ENCODE peak calls at places on chromosomes 7 and 10, in five cellular contexts. D is WTC11, R is Calu3, Q is brain microvascular endothelial cell, B is fibroblast of lung. W is an unnamed sample.

GRCh38 chr10:126101744-126102143 is 205.4 kb downstream of the FANK1 start:
- DNase-seq in D (no peak), Q (no peak), R (no peak), B (no peak), W (no peak)

GRCh38 chr10:11402392-11402791 is 209.1 kb downstream of the USP6NL start:
- DNase-seq in D (no peak), Q (no peak), B (no peak), R (no peak), W (no peak)

GRCh38 chr10:117720931-117721826 is 178.6 kb downstream of the EMX2 start:
- DNase-seq in D (peak), R (no peak), Q (no peak), B (no peak), W (no peak)

GRCh38 chr10:93165367-93165766 is 91.7 kb downstream of the CYP26A1 start:
- DNase-seq in Q (no peak), B (peak), D (no peak), R (no peak), W (no peak)

GRCh38 chr10:79181680-79182079 is 112.9 kb downstream of the ZMIZ1 start:
- DNase-seq in D (no peak), B (no peak), R (no peak), Q (no peak), W (no peak)

GRCh38 chr10:11823989-11824346 is 812 bp downstream of the PROSER2 start:
- DNase-seq in B (peak), Q (no peak), D (no peak), R (no peak), W (no peak)

GRCh38 chr10:49076741-49077521 is 38.4 kb downstream of the VSTM4 start:
- DNase-seq in B (peak), D (no peak), Q (no peak), R (no peak), W (no peak)

GRCh38 chr10:36666451-36666850 is 458.9 kb upstream of the ANKRD30A start:
- DNase-seq in D (no peak), B (no peak), Q (no peak), R (no peak), W (no peak)

GRCh38 chr10:73859441-73860049 is 14.8 kb downstream of the CAMK2G start:
- DNase-seq in Q (peak), B (no peak), R (no peak), D (no peak), W (no peak)

GRCh38 chr10:5776881-5777197 is 36.4 kb downstream of the GDI2 start:
- DNase-seq in Q (no peak), D (no peak), B (peak), R (no peak), W (peak)

GRCh38 chr7:50644586-50644985 is 79.4 kb upstream of the DDC start:
- DNase-seq in R (no peak), D (no peak), Q (no peak), B (no peak), W (no peak)

GRCh38 chr10:18020523-18020922 is 68.8 kb downstream of the SLC39A12 start:
- DNase-seq in B (no peak), Q (no peak), R (no peak), D (no peak), W (no peak)

GRCh38 chr7:155543011-155543881 is 3.1 kb downstream of the CNPY1 start:
- DNase-seq in D (no peak), Q (no peak), R (no peak), B (peak), W (no peak)

GRCh38 chr7:78953726-78954363 is 499.6 kb downstream of the MAGI2 start:
- DNase-seq in B (peak), Q (no peak), D (no peak), R (no peak), W (no peak)

GRCh38 chr10:58104419-58104818 is 163.3 kb downstream of the IPMK start:
- DNase-seq in D (no peak), Q (no peak), R (no peak), B (peak), W (no peak)

GRCh38 chr7:44059219-44060090 is 5.9 kb downstream of the PGAM2 start:
- DNase-seq in B (no peak), D (no peak), R (no peak), Q (no peak), W (no peak)

GRCh38 chr7:129517931-129518330 is 15.6 kb downstream of the SMKR1 start:
- DNase-seq in Q (no peak), B (no peak), D (no peak), R (no peak), W (peak)

GRCh38 chr7:7183061-7183832 is 903 bp downstream of the C1GALT1 start:
- DNase-seq in Q (peak), R (peak), B (peak), D (peak), W (peak)

GRCh38 chr10:62384447-62385081 is 10.4 kb downstream of the ZNF365 start:
- DNase-seq in R (no peak), D (no peak), Q (no peak), B (peak), W (no peak)

GRCh38 chr7:922334-923107 is 32.0 kb downstream of the ADAP1 start:
- DNase-seq in R (no peak), Q (no peak), B (no peak), D (peak), W (no peak)

GRCh38 chr7:117269417-117269816 is 53.4 kb downstream of the WNT2 start:
- DNase-seq in Q (peak), D (no peak), B (peak), R (no peak), W (peak)

GRCh38 chr7:123864438-123864837 is 19.5 kb downstream of the HYAL4 start:
- DNase-seq in D (no peak), R (no peak), Q (no peak), B (no peak), W (no peak)

GRCh38 chr10:85921789-85922188 is 444.8 kb downstream of the GRID1 start:
- DNase-seq in Q (no peak), D (no peak), R (no peak), B (no peak), W (no peak)

GRCh38 chr10:43395571-43396060 is 13.4 kb downstream of the HNRNPF start:
- DNase-seq in Q (peak), R (peak), D (no peak), B (peak), W (no peak)

GRCh38 chr10:16751244-16751643 is 66.0 kb downstream of the RSU1 start:
- DNase-seq in Q (no peak), R (no peak), B (no peak), D (no peak), W (no peak)

GRCh38 chr10:60389413-60390009 is at the start of gene ANK3:
- DNase-seq in R (no peak), B (no peak), D (no peak), Q (no peak), W (no peak)

GRCh38 chr10:89389254-89389653 is 3.2 kb upstream of the IFIT1 start:
- DNase-seq in B (peak), D (no peak), Q (no peak), R (no peak), W (peak)

GRCh38 chr10:1043532-1043995 is 5.4 kb downstream of the IDI1 start:
- DNase-seq in R (no peak), B (no peak), Q (no peak), D (no peak), W (no peak)

GRCh38 chr10:17682236-17682946 is 38.4 kb downstream of the STAM start:
- DNase-seq in Q (no peak), B (no peak), D (no peak), R (no peak), W (no peak)

GRCh38 chr10:17831896-17832295 is 22.7 kb downstream of the MRC1 start:
- DNase-seq in Q (no peak), B (no peak), R (no peak), D (no peak), W (no peak)

GRCh38 chr10:63521389-63522128 is at the start of gene REEP3:
- DNase-seq in R (peak), D (peak), B (peak), Q (peak), W (peak)

GRCh38 chr7:117124585-117125220 is 171.4 kb downstream of the ST7 start:
- DNase-seq in B (peak), R (peak), Q (peak), D (no peak), W (peak)

GRCh38 chr10:90885176-90885575 is 13.4 kb downstream of the RPP30 start:
- DNase-seq in R (no peak), D (no peak), Q (peak), B (peak), W (peak)

GRCh38 chr7:135536160-135536559 is 21.6 kb upstream of the NUP205 start:
- DNase-seq in D (no peak), R (no peak), Q (peak), B (peak), W (peak)

GRCh38 chr10:61837748-61838055 is 63.8 kb upstream of the ARID5B start:
- DNase-seq in Q (no peak), R (no peak), B (peak), D (no peak), W (no peak)

GRCh38 chr7:43211693-43212092 is 99.2 kb downstream of the HECW1 start:
- DNase-seq in D (no peak), R (no peak), B (peak), Q (no peak), W (no peak)

GRCh38 chr7:143341842-143342241 is 20.7 kb downstream of the FAM131B start:
- DNase-seq in B (no peak), Q (no peak), D (no peak), R (no peak), W (no peak)

GRCh38 chr7:143347950-143348349 is 14.6 kb downstream of the FAM131B start:
- DNase-seq in R (no peak), B (no peak), Q (no peak), D (no peak), W (no peak)

GRCh38 chr7:143346018-143346417 is 16.5 kb downstream of the FAM131B start:
- DNase-seq in B (no peak), D (peak), R (no peak), Q (no peak), W (no peak)

GRCh38 chr7:143343596-143343995 is 18.9 kb downstream of the FAM131B start:
- DNase-seq in B (no peak), Q (no peak), R (no peak), D (no peak), W (no peak)

DNA sequence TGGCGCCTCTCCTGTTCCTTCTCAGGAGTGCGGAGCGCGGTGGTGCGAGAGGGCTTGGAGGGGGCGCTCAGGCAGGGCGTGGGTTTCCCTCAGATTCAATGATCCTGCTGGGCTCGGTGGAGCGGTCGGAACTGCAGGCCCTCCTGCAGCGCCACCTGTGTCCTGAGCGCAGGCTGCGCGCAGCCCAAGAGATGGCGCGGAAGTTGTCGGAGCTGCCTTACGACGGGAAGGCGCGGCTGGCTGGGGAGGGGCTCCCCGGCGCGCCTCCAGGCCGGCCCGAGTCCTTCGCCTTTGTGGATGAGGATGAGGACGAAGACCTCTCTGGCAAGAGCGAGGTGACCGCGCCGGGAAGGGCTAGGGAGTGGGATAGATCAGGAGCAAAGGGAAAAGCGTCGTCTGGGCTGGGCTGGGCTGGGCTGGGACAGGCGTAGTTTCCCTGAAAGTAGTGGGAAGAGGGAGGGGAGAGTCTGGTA is 17.0 kb downstream of the FAM131B start:
- DNase-seq in D (peak), R (peak), B (peak), Q (peak), W (no peak)
- TF ChIP-seq CTCF in D (no peak), R (peak), B (peak), Q (peak), W (peak)

DNA sequence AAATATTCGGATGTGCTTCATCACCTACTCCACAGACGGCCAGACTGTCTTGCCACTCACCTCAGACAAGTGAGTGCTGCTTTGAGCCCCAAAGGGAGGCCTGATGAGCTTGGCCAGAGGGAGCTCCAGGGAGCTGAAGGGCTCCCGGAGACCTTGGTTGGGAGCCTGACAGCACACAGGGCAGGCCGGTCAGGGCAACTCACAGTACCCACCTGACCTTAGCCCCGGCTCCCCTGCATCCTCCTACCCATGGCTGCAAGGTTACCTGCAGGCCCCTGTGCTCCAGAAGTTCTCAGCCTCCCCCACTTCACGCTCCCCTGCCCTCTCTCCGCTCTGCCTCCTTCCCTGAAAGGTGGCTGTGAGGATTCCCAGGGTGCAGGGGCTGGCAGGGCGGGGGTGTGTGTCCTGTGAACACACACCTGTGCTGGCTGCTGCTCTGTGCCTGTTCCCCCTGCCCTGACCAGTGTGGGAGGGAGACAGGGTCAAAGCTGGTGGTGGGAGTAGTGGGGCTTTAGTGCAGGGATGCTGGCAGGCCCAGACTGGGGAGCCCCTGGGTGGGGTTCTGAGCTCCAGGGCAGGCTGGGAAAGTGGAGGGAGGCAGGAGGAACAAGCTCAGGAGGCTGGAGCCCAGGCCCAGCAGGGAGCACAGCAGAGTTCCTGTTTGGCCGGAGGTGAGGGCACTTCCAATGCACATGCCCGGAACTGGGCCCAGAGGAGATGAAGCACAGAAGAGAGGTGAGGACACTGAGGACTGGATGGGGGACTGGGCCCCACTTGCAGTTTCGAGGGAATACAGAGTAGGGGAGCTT is 7.2 kb downstream of the ANTXRL start:
- DNase-seq in B (no peak), Q (no peak), R (peak), D (no peak), W (no peak)
- TF ChIP-seq CTCF in B (no peak), Q (no peak), R (peak), D (no peak), W (no peak)

DNA sequence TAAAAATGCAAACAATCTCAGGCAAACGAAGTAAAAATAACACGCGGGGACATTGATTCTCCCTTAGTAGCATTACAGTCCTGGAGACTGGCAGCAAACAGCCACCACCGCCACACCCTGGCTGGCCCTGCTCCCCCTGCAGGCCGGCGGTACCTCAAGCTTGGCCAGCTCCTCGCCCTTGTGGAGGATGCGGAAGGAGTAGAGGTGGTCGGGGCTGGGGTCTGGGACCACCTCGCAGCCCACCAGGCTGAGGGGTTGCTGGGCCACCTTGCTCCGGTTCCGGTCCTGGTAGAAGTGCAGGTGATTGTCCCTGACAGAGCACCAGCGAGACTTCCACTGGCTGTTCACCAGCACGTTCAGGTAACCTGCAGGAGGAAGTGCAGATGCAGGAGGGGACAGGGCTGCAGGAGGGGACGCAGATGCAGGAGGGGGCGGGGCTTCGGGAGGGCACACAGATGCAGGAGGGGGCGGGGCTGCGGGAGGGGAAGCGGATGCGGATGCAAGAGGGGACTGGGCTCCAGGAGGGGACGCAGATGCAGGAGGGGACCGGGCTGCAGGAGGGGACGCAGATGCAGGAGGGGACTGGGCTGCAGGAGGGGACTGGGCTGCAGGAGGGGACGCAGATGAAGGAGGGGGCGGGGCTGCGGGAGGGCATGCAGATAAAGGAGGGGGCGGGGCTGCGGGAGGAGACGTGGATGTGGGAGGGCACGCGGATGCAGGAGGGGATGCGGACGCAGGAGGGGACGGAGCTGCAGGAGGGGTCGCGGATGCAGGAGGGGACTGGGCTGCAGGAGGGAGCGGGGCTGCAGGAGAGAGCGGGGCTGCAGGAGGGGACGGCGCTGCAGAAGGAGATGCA is 65.7 kb downstream of the VWA2 start:
- DNase-seq in Q (no peak), D (peak), B (no peak), R (peak), W (no peak)
- TF ChIP-seq CTCF in Q (peak), D (no peak), B (peak), R (no peak), W (peak)

GRCh38 chr10:127278001-127278400 is 81.6 kb upstream of the INSYN2A start:
- DNase-seq in Q (peak), R (no peak), B (peak), D (no peak), W (peak)
- TF ChIP-seq CTCF in Q (no peak), R (no peak), B (no peak), D (no peak), W (peak)

GRCh38 chr10:37721100-37721499 is 136.3 kb downstream of the ZNF248 start:
- DNase-seq in B (no peak), Q (no peak), R (no peak), D (no peak), W (no peak)
- TF ChIP-seq CTCF in B (no peak), Q (no peak), R (no peak), D (no peak), W (no peak)

GRCh38 chr7:121371367-121371766 is 24.7 kb downstream of the FAM3C start:
- DNase-seq in R (no peak), B (no peak), D (no peak), Q (no peak), W (no peak)

GRCh38 chr7:121369462-121369861 is 26.6 kb downstream of the FAM3C start:
- DNase-seq in Q (peak), D (no peak), B (peak), R (peak), W (peak)

GRCh38 chr7:121372376-121373024 is 23.6 kb downstream of the FAM3C start:
- DNase-seq in B (peak), R (no peak), D (no peak), Q (no peak), W (no peak)

GRCh38 chr7:121376982-121377381 is 19.1 kb downstream of the FAM3C start:
- DNase-seq in D (no peak), B (no peak), Q (no peak), R (no peak), W (no peak)

DNA sequence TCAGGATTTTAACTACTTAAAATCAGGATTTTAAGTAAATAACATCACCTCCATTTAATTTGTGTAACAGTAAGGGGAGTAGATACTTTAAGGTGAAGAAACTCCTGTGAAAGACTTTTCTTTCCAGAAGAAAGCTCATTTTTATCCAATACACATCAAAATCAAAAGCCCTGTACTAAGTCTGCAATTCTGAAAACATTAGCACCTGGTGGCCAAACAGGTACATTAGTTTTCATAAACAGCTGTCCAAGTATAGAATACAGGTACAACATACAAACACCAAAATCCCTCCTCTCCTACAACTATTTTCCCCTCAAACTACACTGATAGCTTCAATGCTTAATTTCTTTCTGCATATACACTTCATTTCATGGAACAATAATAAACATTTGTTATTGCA is 22.9 kb downstream of the FAM3C start:
- DNase-seq in B (no peak), D (no peak), R (no peak), Q (no peak), W (no peak)
- TF ChIP-seq CTCF in B (no peak), D (no peak), R (no peak), Q (no peak), W (peak)